ENCODE peak calls at places on chromosomes 12 and 14, in seven cellular contexts. C is astrocyte, L is pancreas, H is body of pancreas, P is transverse colon, X is left lung, N is neural progenitor cell. R is an unnamed sample.
A peak's percentile ranks its signal among the peaks of the same experiment; 100 is the strongest.

GRCh38 chr14:44529026-44529425 is 21.9 kb upstream of the FSCB start:
- DNase-seq in H (no peak), P (no peak), C (peak; percentile 49), N (no peak), L (no peak), X (no peak), R (no peak)

GRCh38 chr12:3931721-3932120 is 58.5 kb upstream of the PARP11 start:
- DNase-seq in L (no peak), C (no peak), N (no peak), X (no peak), H (no peak), P (no peak), R (no peak)

GRCh38 chr14:96204151-96205058 is at the start of gene BDKRB2:
- DNase-seq in X (peak; percentile 78), N (peak; percentile 88), P (peak; percentile 82), L (peak; percentile 89), C (peak; percentile 73), H (peak; percentile 82), R (no peak)

GRCh38 chr14:96582641-96582980 is 80.4 kb downstream of the PAPOLA start:
- DNase-seq in L (no peak), X (no peak), H (no peak), P (no peak), N (no peak), C (no peak), R (no peak)

GRCh38 chr12:105740970-105741725 is 397.6 kb downstream of the NUAK1 start:
- DNase-seq in L (no peak), N (no peak), C (no peak), X (no peak), P (no peak), H (no peak), R (no peak)

GRCh38 chr12:45670339-45671065 is 59.0 kb upstream of the ARID2 start:
- DNase-seq in P (no peak), X (no peak), N (no peak), H (no peak), C (no peak), L (no peak), R (no peak)

GRCh38 chr12:30870491-30871265 is 55.9 kb upstream of the TSPAN11 start:
- DNase-seq in H (no peak), X (no peak), N (no peak), C (no peak), P (no peak), L (no peak), R (no peak)

GRCh38 chr12:102757874-102758244 is 159.2 kb downstream of the PAH start:
- DNase-seq in L (no peak), P (no peak), N (no peak), X (no peak), C (no peak), H (no peak), R (no peak)

GRCh38 chr14:20190596-20190995 is at the start of gene OR11G2:
- DNase-seq in C (no peak), X (no peak), N (no peak), H (no peak), L (no peak), P (no peak), R (no peak)

GRCh38 chr12:29148958-29149690 is at the start of gene FAR2:
- DNase-seq in X (peak; percentile 54), H (peak; percentile 15), P (peak; percentile 77), L (no peak), C (peak; percentile 18), N (peak; percentile 66), R (peak; percentile 27)

GRCh38 chr14:64889352-64889751 is 9.6 kb upstream of the SPTB start:
- DNase-seq in L (no peak), N (no peak), P (no peak), C (no peak), X (no peak), H (no peak), R (no peak)

GRCh38 chr12:42961395-42961794 is 371.8 kb upstream of the PRICKLE1 start:
- DNase-seq in H (no peak), N (no peak), C (peak; percentile 99), L (no peak), X (no peak), P (no peak), R (no peak)

GRCh38 chr14:69360438-69361108 is 37.5 kb downstream of the ERH start:
- DNase-seq in L (no peak), X (no peak), P (no peak), H (no peak), N (no peak), C (no peak), R (no peak)

GRCh38 chr12:25734529-25735180 is 181.6 kb upstream of the LMNTD1 start:
- DNase-seq in P (no peak), L (no peak), H (no peak), C (no peak), X (no peak), N (no peak), R (no peak)

GRCh38 chr12:52924764-52925716 is 20.2 kb upstream of the KRT8 start:
- DNase-seq in P (peak; percentile 68), L (no peak), C (peak; percentile 99), H (peak; percentile 41), X (no peak), N (no peak), R (no peak)

GRCh38 chr12:27937768-27938167 is 34.8 kb downstream of the PTHLH start:
- DNase-seq in L (no peak), X (no peak), P (no peak), H (no peak), N (no peak), C (no peak), R (no peak)

GRCh38 chr12:24562761-24563392 is 386.0 kb downstream of the BCAT1 start:
- DNase-seq in N (peak; percentile 72), X (peak; percentile 42), C (peak; percentile 45), L (no peak), P (peak; percentile 16), H (no peak), R (no peak)

GRCh38 chr12:12533238-12533829 is 29.3 kb downstream of the DUSP16 start:
- DNase-seq in P (peak; percentile 60), L (peak; percentile 70), N (no peak), X (peak; percentile 66), C (peak; percentile 57), H (peak; percentile 78), R (no peak)

GRCh38 chr12:65152586-65152985 is 16.8 kb upstream of the LEMD3 start:
- DNase-seq in H (no peak), N (no peak), X (no peak), L (no peak), P (no peak), C (peak; percentile 6), R (no peak)

GRCh38 chr12:69657376-69658137 is 41.5 kb downstream of the BEST3 start:
- DNase-seq in N (no peak), C (peak; percentile 80), P (no peak), H (no peak), L (no peak), X (no peak), R (no peak)

GRCh38 chr12:107448198-107448597 is 237.4 kb upstream of the PWP1 start:
- DNase-seq in P (peak; percentile 20), N (peak; percentile 73), H (no peak), C (no peak), L (no peak), X (no peak), R (no peak)

GRCh38 chr14:77641534-77642341 is 25.3 kb upstream of the SPTLC2 start:
- DNase-seq in P (peak; percentile 76), H (peak; percentile 61), L (peak; percentile 58), X (peak; percentile 81), N (no peak), C (peak; percentile 18), R (peak; percentile 41)

GRCh38 chr12:78406776-78407335 is 457.7 kb upstream of the SYT1 start:
- DNase-seq in C (peak; percentile 54), P (no peak), N (no peak), L (no peak), H (no peak), X (no peak), R (no peak)

GRCh38 chr14:62062645-62063044 is 300.4 kb downstream of the SNAPC1 start:
- DNase-seq in X (no peak), H (no peak), C (no peak), N (no peak), L (no peak), P (no peak), R (no peak)

GRCh38 chr14:62064741-62065323 is 302.6 kb downstream of the SNAPC1 start:
- DNase-seq in P (no peak), L (no peak), C (no peak), H (no peak), X (no peak), N (no peak), R (no peak)

GRCh38 chr14:62071029-62071428 is 308.8 kb downstream of the SNAPC1 start:
- DNase-seq in L (no peak), P (no peak), X (no peak), N (peak; percentile 33), C (no peak), H (no peak), R (no peak)

GRCh38 chr14:62066304-62066703 is 304.1 kb downstream of the SNAPC1 start:
- DNase-seq in L (no peak), P (no peak), C (no peak), H (no peak), X (no peak), N (no peak), R (no peak)
- H3K27ac ChIP-seq in L (no peak overlapping the region), P (no peak overlapping the region), C (no peak overlapping the region), H (no peak overlapping the region), X (no peak overlapping the region), N (no peak overlapping the region), R (no peak overlapping the region)

DNA sequence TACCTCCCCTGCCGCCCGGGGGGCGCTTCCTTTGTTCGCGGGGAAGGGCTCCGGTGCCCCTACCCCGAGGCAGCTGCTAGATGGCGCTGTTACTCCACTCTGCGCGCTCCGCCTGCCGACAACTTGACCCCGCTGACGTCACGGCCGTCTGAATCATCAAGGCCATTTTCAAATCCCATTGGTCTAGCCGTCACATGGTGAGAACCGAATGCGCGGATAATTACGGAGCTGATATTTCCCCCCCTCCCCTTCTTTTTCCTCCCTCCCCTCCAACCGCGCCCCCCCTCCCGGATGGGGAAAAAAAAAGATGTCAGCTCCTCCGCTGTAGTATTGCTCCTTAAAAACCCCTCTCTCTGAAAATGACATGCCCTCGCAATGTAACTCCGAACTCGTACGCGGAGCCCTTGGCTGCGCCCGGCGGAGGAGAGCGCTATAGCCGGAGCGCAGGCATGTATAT is at the start of gene HOXC10:
- DNase-seq in X (peak; percentile 58), C (peak; percentile 26), N (peak; percentile 73), L (peak; percentile 87), P (peak; percentile 70), H (peak; percentile 88), R (peak; percentile 63)
- TF ChIP-seq CTCF in X (no peak), C (no peak), N (peak; percentile 55), L (peak; percentile 23), P (peak; percentile 18), H (peak; percentile 49), R (no peak)

DNA sequence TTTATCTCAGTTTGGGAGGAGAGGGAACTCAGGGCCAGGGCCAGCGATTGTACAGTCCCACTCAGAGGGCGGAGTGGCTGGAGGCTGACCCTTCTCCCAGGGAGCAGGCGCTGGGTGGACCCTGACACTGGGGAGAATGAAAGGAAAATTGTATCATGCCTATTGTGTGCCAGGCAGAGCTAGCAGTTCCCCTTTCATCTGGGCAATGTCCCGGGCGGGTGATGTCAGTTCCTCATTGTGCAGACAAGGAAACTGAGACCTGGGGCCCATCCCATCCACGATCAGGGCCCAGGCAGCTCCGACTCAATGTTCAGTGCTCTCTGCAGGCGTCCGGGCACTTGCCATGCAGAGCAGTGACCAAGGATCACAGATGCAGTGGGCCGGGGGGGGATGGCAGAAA is 101.9 kb upstream of the RTL1 start:
- DNase-seq in H (no peak), P (peak; percentile 17), L (no peak), C (no peak), X (peak; percentile 56), N (no peak), R (no peak)
- H3K27ac ChIP-seq in H (no peak overlapping the region), P (no peak overlapping the region), L (no peak overlapping the region), C (no peak overlapping the region), X (no peak overlapping the region), N (no peak overlapping the region), R (no peak overlapping the region)

GRCh38 chr14:78851189-78851588 is 681.0 kb downstream of the NRXN3 start:
- DNase-seq in H (no peak), N (no peak), P (no peak), X (no peak), C (no peak), L (no peak), R (no peak)
- TF ChIP-seq CTCF in H (no peak), N (no peak), P (no peak), X (no peak), C (no peak), L (no peak), R (no peak)

R was measured in CD4-positive, alpha-beta T cell.